ENCODE peak calls at places on chromosomes 5 and 9, in four cellular contexts. One of them, this sample, is unnamed.

GRCh38 chr5:74975582-74975981 is 76.8 kb downstream of the GCNT4 start:
- DNase-seq in adrenal gland: no peak
- DNase-seq in heart left ventricle: no peak
- DNase-seq in GM23248: no peak
- DNase-seq in this sample: no peak

GRCh38 chr5:116084231-116084630 is 594 bp upstream of the COMMD10 start:
- DNase-seq in heart left ventricle: no peak
- DNase-seq in adrenal gland: peak; percentile 24
- DNase-seq in GM23248: peak; percentile 63
- DNase-seq in this sample: peak; percentile 73

GRCh38 chr5:54273715-54274114 is 36.7 kb downstream of the ARL15 start:
- DNase-seq in adrenal gland: no peak
- DNase-seq in GM23248: no peak
- DNase-seq in heart left ventricle: no peak
- DNase-seq in this sample: no peak

GRCh38 chr5:148957591-148958202 is 105.2 kb downstream of the SH3TC2 start:
- DNase-seq in adrenal gland: no peak
- DNase-seq in heart left ventricle: peak; percentile 20
- DNase-seq in GM23248: peak; percentile 58
- DNase-seq in this sample: no peak

GRCh38 chr9:128819716-128820664 is 1.7 kb downstream of the ENDOG start:
- DNase-seq in adrenal gland: no peak
- DNase-seq in GM23248: peak; percentile 82
- DNase-seq in heart left ventricle: peak; percentile 60
- DNase-seq in this sample: peak; percentile 73

GRCh38 chr5:111857067-111857466 is 100.1 kb upstream of the NREP start:
- DNase-seq in heart left ventricle: no peak
- DNase-seq in adrenal gland: no peak
- DNase-seq in GM23248: no peak
- DNase-seq in this sample: no peak

GRCh38 chr5:149938791-149939358 is 5.7 kb downstream of the PDE6A start:
- DNase-seq in adrenal gland: peak; percentile 90
- DNase-seq in heart left ventricle: no peak
- DNase-seq in GM23248: peak; percentile 97
- DNase-seq in this sample: peak; percentile 83

GRCh38 chr9:118643118-118643517 is 726.1 kb downstream of the BRINP1 start:
- DNase-seq in adrenal gland: peak; percentile 36
- DNase-seq in GM23248: peak; percentile 47
- DNase-seq in heart left ventricle: no peak
- DNase-seq in this sample: no peak

GRCh38 chr5:172603425-172603824 is 37.6 kb upstream of the NEURL1B start:
- DNase-seq in GM23248: peak; percentile 42
- DNase-seq in heart left ventricle: peak; percentile 68
- DNase-seq in adrenal gland: no peak
- DNase-seq in this sample: no peak

GRCh38 chr5:170028124-170028523 is 47.8 kb upstream of the INSYN2B start:
- DNase-seq in heart left ventricle: no peak
- DNase-seq in GM23248: peak; percentile 12
- DNase-seq in adrenal gland: no peak
- DNase-seq in this sample: no peak

GRCh38 chr5:176185133-176185733 is 53.0 kb upstream of the SIMC1 start:
- DNase-seq in heart left ventricle: no peak
- DNase-seq in GM23248: no peak
- DNase-seq in adrenal gland: no peak
- DNase-seq in this sample: no peak

GRCh38 chr5:88952344-88952743 is 69.4 kb upstream of the MEF2C start:
- DNase-seq in GM23248: peak; percentile 28
- DNase-seq in heart left ventricle: no peak
- DNase-seq in adrenal gland: no peak
- DNase-seq in this sample: no peak

GRCh38 chr5:173201636-173202265 is 33.3 kb downstream of the NKX2-5 start:
- DNase-seq in GM23248: peak; percentile 96
- DNase-seq in heart left ventricle: no peak
- DNase-seq in adrenal gland: peak; percentile 78
- DNase-seq in this sample: peak; percentile 95

GRCh38 chr5:152556779-152557178 is 151.7 kb upstream of the NMUR2 start:
- DNase-seq in heart left ventricle: no peak
- DNase-seq in adrenal gland: no peak
- DNase-seq in GM23248: no peak
- DNase-seq in this sample: no peak

GRCh38 chr5:76690704-76691469 is 25.0 kb upstream of the F2R start:
- DNase-seq in heart left ventricle: peak; percentile 10
- DNase-seq in GM23248: peak; percentile 54
- DNase-seq in adrenal gland: no peak
- DNase-seq in this sample: no peak

GRCh38 chr5:149855371-149855770 is 89.2 kb downstream of the PDE6A start:
- DNase-seq in adrenal gland: peak; percentile 3
- DNase-seq in heart left ventricle: no peak
- DNase-seq in GM23248: no peak
- DNase-seq in this sample: no peak

GRCh38 chr5:91136271-91136670 is 246.8 kb downstream of the ARRDC3 start:
- DNase-seq in adrenal gland: no peak
- DNase-seq in GM23248: no peak
- DNase-seq in heart left ventricle: no peak
- DNase-seq in this sample: no peak

GRCh38 chr5:146799235-146800015 is 79.1 kb downstream of the PPP2R2B start:
- DNase-seq in GM23248: no peak
- DNase-seq in adrenal gland: no peak
- DNase-seq in heart left ventricle: no peak
- DNase-seq in this sample: no peak

GRCh38 chr9:98986866-98987653 is 43.4 kb downstream of the COL15A1 start:
- DNase-seq in heart left ventricle: no peak
- DNase-seq in GM23248: no peak
- DNase-seq in adrenal gland: no peak
- DNase-seq in this sample: no peak

GRCh38 chr9:87909310-87910041 is 8.3 kb upstream of the SPATA31C1 start:
- DNase-seq in adrenal gland: no peak
- DNase-seq in heart left ventricle: no peak
- DNase-seq in GM23248: no peak
- DNase-seq in this sample: no peak

GRCh38 chr9:91132576-91133073 is 229.1 kb downstream of the AUH start:
- DNase-seq in GM23248: no peak
- DNase-seq in heart left ventricle: no peak
- DNase-seq in adrenal gland: no peak
- DNase-seq in this sample: no peak

GRCh38 chr5:2633992-2634391 is 117.5 kb downstream of the IRX2 start:
- DNase-seq in heart left ventricle: no peak
- DNase-seq in adrenal gland: no peak
- DNase-seq in GM23248: no peak
- DNase-seq in this sample: no peak

GRCh38 chr9:94153905-94154304 is 69.6 kb downstream of the PTPDC1 start:
- DNase-seq in heart left ventricle: no peak
- DNase-seq in GM23248: no peak
- DNase-seq in adrenal gland: no peak
- DNase-seq in this sample: no peak

GRCh38 chr5:85921590-85921989 is 696.2 kb upstream of the COX7C start:
- DNase-seq in heart left ventricle: no peak
- DNase-seq in adrenal gland: no peak
- DNase-seq in GM23248: no peak
- DNase-seq in this sample: no peak

GRCh38 chr5:127029513-127030258 is 672 bp downstream of the MARCHF3 start:
- DNase-seq in heart left ventricle: peak; percentile 45
- DNase-seq in GM23248: peak; percentile 85
- DNase-seq in adrenal gland: peak; percentile 85
- DNase-seq in this sample: peak; percentile 84

GRCh38 chr9:76787677-76788076 is 23.4 kb downstream of the PCA3 start:
- DNase-seq in adrenal gland: no peak
- DNase-seq in GM23248: no peak
- DNase-seq in heart left ventricle: no peak
- DNase-seq in this sample: no peak

GRCh38 chr9:136011703-136012496 is 50.7 kb upstream of the UBAC1 start:
- DNase-seq in adrenal gland: peak; percentile 88
- DNase-seq in GM23248: peak; percentile 37
- DNase-seq in heart left ventricle: peak; percentile 89
- DNase-seq in this sample: peak; percentile 95

GRCh38 chr5:78964889-78965288 is 20.2 kb downstream of the ARSB start:
- DNase-seq in GM23248: peak; percentile 79
- DNase-seq in heart left ventricle: no peak
- DNase-seq in adrenal gland: no peak
- DNase-seq in this sample: no peak

GRCh38 chr5:38827525-38827924 is 18.3 kb upstream of the OSMR start:
- DNase-seq in heart left ventricle: no peak
- DNase-seq in GM23248: peak; percentile 62
- DNase-seq in adrenal gland: no peak
- DNase-seq in this sample: peak; percentile 61

GRCh38 chr5:175520873-175521272 is 42.5 kb downstream of the SFXN1 start:
- DNase-seq in adrenal gland: no peak
- DNase-seq in GM23248: no peak
- DNase-seq in heart left ventricle: no peak
- DNase-seq in this sample: no peak

GRCh38 chr9:37030591-37030939 is 3.5 kb downstream of the PAX5 start:
- DNase-seq in heart left ventricle: no peak
- DNase-seq in GM23248: no peak
- DNase-seq in adrenal gland: no peak
- DNase-seq in this sample: peak; percentile 69

GRCh38 chr9:128899566-128900322 is 17.8 kb downstream of the LRRC8A start:
- DNase-seq in GM23248: peak; percentile 45
- DNase-seq in adrenal gland: peak; percentile 42
- DNase-seq in heart left ventricle: no peak
- DNase-seq in this sample: peak; percentile 64

GRCh38 chr5:100643473-100643872 is 108.3 kb downstream of the FAM174A start:
- DNase-seq in adrenal gland: no peak
- DNase-seq in GM23248: peak; percentile 20
- DNase-seq in heart left ventricle: no peak
- DNase-seq in this sample: no peak

GRCh38 chr9:137427454-137428310 is 4.5 kb downstream of the NOXA1 start:
- DNase-seq in adrenal gland: no peak
- DNase-seq in GM23248: no peak
- DNase-seq in heart left ventricle: no peak
- DNase-seq in this sample: peak; percentile 82

GRCh38 chr5:44646016-44646415 is 162.7 kb upstream of the MRPS30 start:
- DNase-seq in GM23248: no peak
- DNase-seq in adrenal gland: no peak
- DNase-seq in heart left ventricle: peak; percentile 29
- DNase-seq in this sample: no peak
- H3K4me3 ChIP-seq in GM23248: no peak overlapping the region
- H3K4me3 ChIP-seq in adrenal gland: no peak overlapping the region
- H3K4me3 ChIP-seq in heart left ventricle: no peak overlapping the region
- H3K4me3 ChIP-seq in this sample: no peak overlapping the region

GRCh38 chr5:27474395-27474794 is 436.0 kb upstream of the CDH9 start:
- DNase-seq in adrenal gland: no peak
- DNase-seq in heart left ventricle: no peak
- DNase-seq in GM23248: peak; percentile 1
- DNase-seq in this sample: no peak
- H3K4me3 ChIP-seq in adrenal gland: no peak overlapping the region
- H3K4me3 ChIP-seq in heart left ventricle: no peak overlapping the region
- H3K4me3 ChIP-seq in GM23248: peak overlapping the region; percentile 65
- H3K4me3 ChIP-seq in this sample: no peak overlapping the region

GRCh38 chr5:123098767-123099513 is 9.9 kb downstream of the PRDM6 start:
- DNase-seq in heart left ventricle: no peak
- DNase-seq in GM23248: no peak
- DNase-seq in adrenal gland: no peak
- DNase-seq in this sample: peak; percentile 94
- H3K4me3 ChIP-seq in heart left ventricle: no peak overlapping the region
- H3K4me3 ChIP-seq in GM23248: no peak overlapping the region
- H3K4me3 ChIP-seq in adrenal gland: no peak overlapping the region
- H3K4me3 ChIP-seq in this sample: peak overlapping the region; percentile 74

DNA sequence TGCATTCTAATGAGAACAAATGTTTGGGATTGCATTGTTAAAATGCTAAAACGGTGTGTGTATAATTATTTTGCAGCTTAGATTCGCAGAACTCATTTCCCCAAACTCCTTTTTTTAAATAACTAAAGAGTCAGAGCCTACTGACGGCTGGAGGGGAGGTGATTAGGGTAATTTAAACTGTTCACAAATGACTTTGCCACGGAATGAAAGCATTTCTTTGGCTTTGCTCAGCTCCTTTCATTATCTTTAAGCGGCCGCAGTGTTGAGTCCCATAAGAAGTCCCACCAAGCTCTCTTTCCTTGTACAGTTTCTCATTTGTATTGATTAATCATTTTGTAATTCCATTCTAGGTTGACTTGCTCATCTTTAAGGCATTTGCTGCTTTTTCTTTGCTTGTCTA is 1632.8 kb downstream of the MAT2B start:
- DNase-seq in adrenal gland: no peak
- DNase-seq in GM23248: no peak
- DNase-seq in heart left ventricle: no peak
- DNase-seq in this sample: no peak
- H3K4me3 ChIP-seq in adrenal gland: no peak overlapping the region
- H3K4me3 ChIP-seq in GM23248: no peak overlapping the region
- H3K4me3 ChIP-seq in heart left ventricle: no peak overlapping the region
- H3K4me3 ChIP-seq in this sample: no peak overlapping the region

GRCh38 chr5:166926098-166926497 is 1365.3 kb upstream of the WWC1 start:
- DNase-seq in GM23248: no peak
- DNase-seq in adrenal gland: no peak
- DNase-seq in heart left ventricle: no peak
- DNase-seq in this sample: no peak
- H3K4me3 ChIP-seq in GM23248: no peak overlapping the region
- H3K4me3 ChIP-seq in adrenal gland: no peak overlapping the region
- H3K4me3 ChIP-seq in heart left ventricle: no peak overlapping the region
- H3K4me3 ChIP-seq in this sample: no peak overlapping the region

DNA sequence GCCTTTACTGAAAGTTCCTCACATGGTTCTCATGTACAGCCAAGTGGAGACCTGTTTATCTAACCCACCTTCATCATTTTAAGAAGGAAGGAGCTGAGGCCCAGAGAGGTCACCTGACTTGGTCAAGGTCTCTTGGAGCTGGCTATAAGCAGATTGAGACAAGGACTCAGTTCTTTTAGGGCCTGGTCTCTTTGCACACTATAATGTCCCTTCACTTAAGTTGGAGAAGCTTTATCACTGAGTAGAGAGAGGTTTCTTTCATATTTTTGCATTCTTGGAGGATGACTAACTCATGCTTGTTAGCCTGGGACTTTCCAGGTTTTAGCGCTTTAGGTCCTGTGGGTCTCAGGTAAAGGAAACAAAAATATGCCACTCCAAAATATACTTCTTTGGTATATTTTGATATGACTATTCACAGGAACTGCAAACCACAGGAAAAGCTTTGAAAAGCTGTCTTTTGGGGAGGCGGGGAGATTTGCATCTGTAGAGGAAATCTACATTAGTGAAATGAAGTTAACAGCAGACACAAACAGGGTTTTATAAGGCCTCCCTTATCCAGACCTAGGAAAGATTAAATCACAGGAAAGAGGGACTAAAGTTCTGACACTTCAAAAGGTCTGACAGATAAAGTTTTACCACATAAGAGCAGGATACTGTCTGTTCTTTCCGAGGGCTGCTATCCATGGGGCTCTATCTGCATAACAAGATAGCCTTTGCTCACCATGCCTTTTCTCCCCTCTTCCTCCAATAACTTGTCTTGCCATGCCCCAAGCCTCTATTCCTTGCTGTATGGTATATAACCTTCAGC is 95.8 kb upstream of the ANKRD55 start:
- DNase-seq in adrenal gland: no peak
- DNase-seq in GM23248: peak; percentile 27
- DNase-seq in heart left ventricle: no peak
- DNase-seq in this sample: no peak
- H3K4me3 ChIP-seq in adrenal gland: no peak overlapping the region
- H3K4me3 ChIP-seq in GM23248: no peak overlapping the region
- H3K4me3 ChIP-seq in heart left ventricle: no peak overlapping the region
- H3K4me3 ChIP-seq in this sample: no peak overlapping the region

DNA sequence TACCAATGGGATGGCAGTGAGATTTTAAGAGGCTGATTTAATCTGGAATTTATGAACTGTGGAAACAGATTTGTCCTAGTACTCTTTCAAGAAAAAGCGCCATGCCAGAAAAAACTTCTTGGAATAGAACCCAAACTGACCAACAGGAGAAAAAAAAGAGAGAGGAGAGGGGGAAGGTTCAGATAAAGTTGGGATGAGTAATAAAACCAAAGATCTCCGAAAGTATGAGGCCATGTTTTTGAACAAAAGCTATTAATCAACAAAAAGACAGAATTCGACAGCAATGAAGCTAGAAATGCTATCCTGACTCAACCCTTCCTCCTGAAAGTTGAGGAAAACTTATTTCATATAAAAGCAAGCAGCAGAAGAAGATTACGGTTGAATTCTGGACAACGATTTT is 135.5 kb downstream of the CEMIP2 start:
- DNase-seq in heart left ventricle: no peak
- DNase-seq in GM23248: no peak
- DNase-seq in adrenal gland: no peak
- DNase-seq in this sample: peak; percentile 42
- H3K4me3 ChIP-seq in heart left ventricle: no peak overlapping the region
- H3K4me3 ChIP-seq in GM23248: no peak overlapping the region
- H3K4me3 ChIP-seq in adrenal gland: no peak overlapping the region
- H3K4me3 ChIP-seq in this sample: no peak overlapping the region